ENCODE peak calls at places on chromosomes 1 and 21, in five cellular contexts. One of them, this sample, is unnamed.
A peak's percentile ranks its signal among the peaks of the same experiment; 100 is the strongest.

GRCh38 chr1:183685112-183685713 is 32.1 kb upstream of the APOBEC4 start:
- DNase-seq in GM23338: peak; percentile 87
- DNase-seq in hepatocyte: peak; percentile 77
- DNase-seq in neural progenitor cell: peak; percentile 65
- DNase-seq in OCI-LY7: peak; percentile 69
- DNase-seq in this sample: peak; percentile 82

GRCh38 chr1:23394176-23394575 is 24.5 kb upstream of the ZNF436 start:
- DNase-seq in GM23338: no peak
- DNase-seq in hepatocyte: peak; percentile 72
- DNase-seq in neural progenitor cell: no peak
- DNase-seq in OCI-LY7: no peak
- DNase-seq in this sample: no peak

GRCh38 chr1:172149377-172149776 is 271.1 kb upstream of the C1orf105 start:
- DNase-seq in GM23338: no peak
- DNase-seq in hepatocyte: no peak
- DNase-seq in neural progenitor cell: no peak
- DNase-seq in OCI-LY7: no peak
- DNase-seq in this sample: no peak

GRCh38 chr1:154972517-154973343 is 1.8 kb upstream of the CKS1B start:
- DNase-seq in GM23338: peak; percentile 98
- DNase-seq in hepatocyte: peak; percentile 92
- DNase-seq in neural progenitor cell: peak; percentile 94
- DNase-seq in OCI-LY7: no peak
- DNase-seq in this sample: no peak

GRCh38 chr1:232422901-232423300 is 207.0 kb downstream of the SIPA1L2 start:
- DNase-seq in GM23338: no peak
- DNase-seq in hepatocyte: no peak
- DNase-seq in neural progenitor cell: no peak
- DNase-seq in OCI-LY7: no peak
- DNase-seq in this sample: no peak

GRCh38 chr1:31809698-31810097 is 6.1 kb downstream of the SPOCD1 start:
- DNase-seq in GM23338: no peak
- DNase-seq in hepatocyte: no peak
- DNase-seq in neural progenitor cell: no peak
- DNase-seq in OCI-LY7: no peak
- DNase-seq in this sample: no peak

GRCh38 chr1:115409097-115409852 is 71.2 kb upstream of the NGF start:
- DNase-seq in GM23338: no peak
- DNase-seq in hepatocyte: no peak
- DNase-seq in neural progenitor cell: no peak
- DNase-seq in OCI-LY7: no peak
- DNase-seq in this sample: no peak

GRCh38 chr1:201268604-201269151 is 14.6 kb upstream of the PKP1 start:
- DNase-seq in GM23338: no peak
- DNase-seq in hepatocyte: peak; percentile 83
- DNase-seq in neural progenitor cell: peak; percentile 64
- DNase-seq in OCI-LY7: no peak
- DNase-seq in this sample: no peak

GRCh38 chr1:177088974-177089373 is 75.5 kb downstream of the ASTN1 start:
- DNase-seq in GM23338: no peak
- DNase-seq in hepatocyte: no peak
- DNase-seq in neural progenitor cell: peak; percentile 24
- DNase-seq in OCI-LY7: no peak
- DNase-seq in this sample: no peak

GRCh38 chr1:31690921-31691320 is 12.9 kb downstream of the COL16A1 start:
- DNase-seq in GM23338: no peak
- DNase-seq in hepatocyte: no peak
- DNase-seq in neural progenitor cell: no peak
- DNase-seq in OCI-LY7: no peak
- DNase-seq in this sample: no peak

GRCh38 chr1:226172589-226172988 is 14.0 kb downstream of the ACBD3 start:
- DNase-seq in GM23338: no peak
- DNase-seq in hepatocyte: no peak
- DNase-seq in neural progenitor cell: no peak
- DNase-seq in OCI-LY7: no peak
- DNase-seq in this sample: no peak

GRCh38 chr1:174406421-174406820 is 41.3 kb upstream of the GPR52 start:
- DNase-seq in GM23338: no peak
- DNase-seq in hepatocyte: no peak
- DNase-seq in neural progenitor cell: no peak
- DNase-seq in OCI-LY7: no peak
- DNase-seq in this sample: no peak

GRCh38 chr1:228268891-228269285 is 61.0 kb downstream of the OBSCN start:
- DNase-seq in GM23338: no peak
- DNase-seq in hepatocyte: no peak
- DNase-seq in neural progenitor cell: no peak
- DNase-seq in OCI-LY7: no peak
- DNase-seq in this sample: no peak

GRCh38 chr1:24003331-24003972 is 23.3 kb upstream of the SRSF10 start:
- DNase-seq in GM23338: peak; percentile 59
- DNase-seq in hepatocyte: peak; percentile 17
- DNase-seq in neural progenitor cell: peak; percentile 47
- DNase-seq in OCI-LY7: peak; percentile 25
- DNase-seq in this sample: no peak

GRCh38 chr1:19124273-19124672 is 85.8 kb downstream of the UBR4 start:
- DNase-seq in GM23338: no peak
- DNase-seq in hepatocyte: no peak
- DNase-seq in neural progenitor cell: no peak
- DNase-seq in OCI-LY7: no peak
- DNase-seq in this sample: no peak

GRCh38 chr1:232904131-232904530 is 46.3 kb upstream of the NTPCR start:
- DNase-seq in GM23338: no peak
- DNase-seq in hepatocyte: no peak
- DNase-seq in neural progenitor cell: no peak
- DNase-seq in OCI-LY7: no peak
- DNase-seq in this sample: no peak

GRCh38 chr1:200107004-200107470 is 79.5 kb downstream of the NR5A2 start:
- DNase-seq in GM23338: no peak
- DNase-seq in hepatocyte: no peak
- DNase-seq in neural progenitor cell: no peak
- DNase-seq in OCI-LY7: peak; percentile 25
- DNase-seq in this sample: no peak

GRCh38 chr1:246790364-246790763 is 66.2 kb downstream of the SCCPDH start:
- DNase-seq in GM23338: no peak
- DNase-seq in hepatocyte: no peak
- DNase-seq in neural progenitor cell: no peak
- DNase-seq in OCI-LY7: no peak
- DNase-seq in this sample: no peak

GRCh38 chr1:38026592-38027200 is 14.2 kb downstream of the UTP11 start:
- DNase-seq in GM23338: peak; percentile 79
- DNase-seq in hepatocyte: peak; percentile 77
- DNase-seq in neural progenitor cell: peak; percentile 80
- DNase-seq in OCI-LY7: peak; percentile 27
- DNase-seq in this sample: peak; percentile 64

GRCh38 chr1:234230414-234230862 is 142.8 kb upstream of the COA6 start:
- DNase-seq in GM23338: no peak
- DNase-seq in hepatocyte: no peak
- DNase-seq in neural progenitor cell: no peak
- DNase-seq in OCI-LY7: no peak
- DNase-seq in this sample: no peak

GRCh38 chr21:44711327-44712202 is at the start of gene TSPEAR:
- DNase-seq in GM23338: peak; percentile 57
- DNase-seq in hepatocyte: peak; percentile 46
- DNase-seq in neural progenitor cell: peak; percentile 49
- DNase-seq in OCI-LY7: no peak
- DNase-seq in this sample: no peak

GRCh38 chr1:68481041-68481440 is 15.8 kb downstream of the DEPDC1 start:
- DNase-seq in GM23338: no peak
- DNase-seq in hepatocyte: no peak
- DNase-seq in neural progenitor cell: no peak
- DNase-seq in OCI-LY7: no peak
- DNase-seq in this sample: no peak

GRCh38 chr21:15638856-15639549 is 90.8 kb upstream of the USP25 start:
- DNase-seq in GM23338: no peak
- DNase-seq in hepatocyte: peak; percentile 55
- DNase-seq in neural progenitor cell: no peak
- DNase-seq in OCI-LY7: no peak
- DNase-seq in this sample: no peak

DNA sequence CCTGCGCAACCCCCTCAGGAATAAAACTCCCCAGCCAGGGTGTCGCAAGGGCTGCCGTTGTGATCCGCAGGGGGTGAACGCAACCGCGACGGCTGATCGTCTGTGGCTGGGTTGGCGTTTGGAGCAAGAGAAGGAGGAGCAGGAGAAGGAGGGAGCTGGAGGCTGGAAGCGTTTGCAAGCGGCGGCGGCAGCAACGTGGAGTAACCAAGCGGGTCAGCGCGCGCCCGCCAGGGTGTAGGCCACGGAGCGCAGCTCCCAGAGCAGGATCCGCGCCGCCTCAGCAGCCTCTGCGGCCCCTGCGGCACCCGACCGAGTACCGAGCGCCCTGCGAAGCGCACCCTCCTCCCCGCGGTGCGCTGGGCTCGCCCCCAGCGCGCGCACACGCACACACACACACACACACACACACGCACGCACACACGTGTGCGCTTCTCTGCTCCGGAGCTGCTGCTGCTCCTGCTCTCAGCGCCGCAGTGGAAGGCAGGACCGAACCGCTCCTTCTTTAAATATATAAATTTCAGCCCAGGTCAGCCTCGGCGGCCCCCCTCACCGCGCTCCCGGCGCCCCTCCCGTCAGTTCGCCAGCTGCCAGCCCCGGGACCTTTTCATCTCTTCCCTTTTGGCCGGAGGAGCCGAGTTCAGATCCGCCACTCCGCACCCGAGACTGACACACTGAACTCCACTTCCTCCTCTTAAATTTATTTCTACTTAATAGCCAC is 696 bp downstream of the TGFB2 start:
- DNase-seq in GM23338: peak; percentile 72
- DNase-seq in hepatocyte: peak; percentile 80
- DNase-seq in neural progenitor cell: peak; percentile 80
- DNase-seq in OCI-LY7: peak; percentile 11
- DNase-seq in this sample: peak; percentile 77
- TF ChIP-seq EZH2phosphoT487 in GM23338: no peak
- TF ChIP-seq EZH2phosphoT487 in hepatocyte: no peak
- TF ChIP-seq EZH2phosphoT487 in neural progenitor cell: no peak
- TF ChIP-seq EZH2phosphoT487 in OCI-LY7: no peak
- TF ChIP-seq EZH2phosphoT487 in this sample: no peak

GRCh38 chr1:222643937-222644648 is 26.2 kb downstream of the MIA3 start:
- DNase-seq in GM23338: peak; percentile 99
- DNase-seq in hepatocyte: peak; percentile 99
- DNase-seq in neural progenitor cell: peak; percentile 96
- DNase-seq in OCI-LY7: peak; percentile 96
- DNase-seq in this sample: peak; percentile 100

GRCh38 chr1:222642468-222642867 is 24.6 kb downstream of the MIA3 start:
- DNase-seq in GM23338: no peak
- DNase-seq in hepatocyte: no peak
- DNase-seq in neural progenitor cell: no peak
- DNase-seq in OCI-LY7: no peak
- DNase-seq in this sample: no peak

GRCh38 chr1:222643603-222643936 is 25.7 kb downstream of the MIA3 start:
- DNase-seq in GM23338: no peak
- DNase-seq in hepatocyte: no peak
- DNase-seq in neural progenitor cell: no peak
- DNase-seq in OCI-LY7: no peak
- DNase-seq in this sample: peak; percentile 54

GRCh38 chr1:222641269-222641948 is 23.5 kb downstream of the MIA3 start:
- DNase-seq in GM23338: peak; percentile 1
- DNase-seq in hepatocyte: no peak
- DNase-seq in neural progenitor cell: no peak
- DNase-seq in OCI-LY7: no peak
- DNase-seq in this sample: no peak

DNA sequence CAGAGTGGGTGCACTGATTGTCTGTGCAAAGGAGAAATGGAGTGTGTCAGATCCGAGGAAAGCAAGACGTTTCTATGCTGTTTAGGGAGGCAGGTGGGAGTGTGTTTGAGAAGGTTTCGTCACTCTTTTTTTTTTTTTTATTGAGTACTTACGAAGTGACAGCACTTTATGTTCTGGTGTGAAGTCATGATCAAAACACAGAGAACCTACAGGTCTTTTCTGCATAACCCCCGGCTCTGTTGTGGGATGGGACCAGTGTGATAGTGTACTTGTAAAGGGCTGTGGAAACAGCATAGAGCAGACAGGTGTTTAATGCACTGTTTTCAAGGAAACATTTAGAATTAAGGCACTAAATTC is 26.7 kb downstream of the MIA3 start:
- DNase-seq in GM23338: no peak
- DNase-seq in hepatocyte: no peak
- DNase-seq in neural progenitor cell: no peak
- DNase-seq in OCI-LY7: no peak
- DNase-seq in this sample: no peak
- TF ChIP-seq EZH2phosphoT487 in GM23338: no peak
- TF ChIP-seq EZH2phosphoT487 in hepatocyte: no peak
- TF ChIP-seq EZH2phosphoT487 in neural progenitor cell: no peak
- TF ChIP-seq EZH2phosphoT487 in OCI-LY7: no peak
- TF ChIP-seq EZH2phosphoT487 in this sample: no peak

DNA sequence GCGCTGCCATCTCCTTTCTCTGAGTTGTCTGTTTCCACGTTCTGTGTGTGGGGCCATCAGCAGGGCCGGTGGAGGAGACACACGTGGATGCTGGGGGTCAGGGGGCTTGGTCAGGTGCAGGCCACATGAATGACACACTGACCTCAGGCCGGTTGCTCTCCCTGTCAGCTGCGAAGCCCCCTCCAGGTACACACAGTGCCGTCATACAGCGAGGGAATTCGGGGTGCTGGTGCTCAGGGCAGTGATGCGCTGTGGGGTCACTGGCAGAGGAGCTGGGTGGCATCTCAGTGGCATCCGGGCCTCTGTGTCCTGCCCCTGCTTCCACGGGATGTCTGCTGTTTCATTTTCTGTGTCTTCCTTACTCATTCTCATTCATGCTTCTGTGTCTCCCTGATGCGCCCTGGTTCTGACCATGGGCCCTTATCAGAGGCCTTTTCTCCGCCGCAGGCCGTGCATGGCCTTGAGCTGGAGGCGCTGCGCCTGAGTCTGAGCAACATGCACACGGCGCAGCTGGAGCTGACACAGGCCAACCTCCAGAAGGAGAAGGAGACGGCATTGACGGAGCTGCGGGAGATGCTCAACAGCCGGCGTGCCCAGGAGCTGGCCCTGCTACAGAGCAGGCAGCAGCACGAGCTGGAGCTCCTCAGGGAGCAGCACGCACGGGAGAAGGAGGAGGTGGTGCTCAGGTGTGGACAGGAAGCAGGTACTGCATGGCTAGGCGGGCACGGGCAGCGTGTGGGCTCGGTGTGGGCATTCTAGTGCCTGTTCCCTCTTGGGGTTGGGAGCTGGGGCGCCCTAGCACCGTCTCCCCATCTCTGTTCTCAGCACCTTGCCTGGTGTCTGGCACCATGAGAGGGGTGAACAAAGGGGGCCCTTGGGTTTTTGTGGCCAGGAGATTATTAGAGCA is 22.6 kb downstream of the PCNT start:
- DNase-seq in GM23338: no peak
- DNase-seq in hepatocyte: no peak
- DNase-seq in neural progenitor cell: no peak
- DNase-seq in OCI-LY7: no peak
- DNase-seq in this sample: no peak
- TF ChIP-seq EZH2phosphoT487 in GM23338: no peak
- TF ChIP-seq EZH2phosphoT487 in hepatocyte: no peak
- TF ChIP-seq EZH2phosphoT487 in neural progenitor cell: no peak
- TF ChIP-seq EZH2phosphoT487 in OCI-LY7: no peak
- TF ChIP-seq EZH2phosphoT487 in this sample: no peak

GRCh38 chr1:84907095-84907827 is 14.3 kb upstream of the LPAR3 start:
- DNase-seq in GM23338: peak; percentile 53
- DNase-seq in hepatocyte: no peak
- DNase-seq in neural progenitor cell: no peak
- DNase-seq in OCI-LY7: no peak
- DNase-seq in this sample: no peak

GRCh38 chr1:84916897-84917296 is 23.9 kb upstream of the LPAR3 start:
- DNase-seq in GM23338: no peak
- DNase-seq in hepatocyte: no peak
- DNase-seq in neural progenitor cell: no peak
- DNase-seq in OCI-LY7: no peak
- DNase-seq in this sample: no peak

GRCh38 chr1:84918706-84919105 is 25.7 kb upstream of the LPAR3 start:
- DNase-seq in GM23338: no peak
- DNase-seq in hepatocyte: no peak
- DNase-seq in neural progenitor cell: no peak
- DNase-seq in OCI-LY7: no peak
- DNase-seq in this sample: no peak

GRCh38 chr1:84913025-84913892 is 20.3 kb upstream of the LPAR3 start:
- DNase-seq in GM23338: no peak
- DNase-seq in hepatocyte: peak; percentile 74
- DNase-seq in neural progenitor cell: no peak
- DNase-seq in OCI-LY7: no peak
- DNase-seq in this sample: no peak
- TF ChIP-seq EZH2phosphoT487 in GM23338: no peak
- TF ChIP-seq EZH2phosphoT487 in hepatocyte: peak; percentile 39
- TF ChIP-seq EZH2phosphoT487 in neural progenitor cell: no peak
- TF ChIP-seq EZH2phosphoT487 in OCI-LY7: no peak
- TF ChIP-seq EZH2phosphoT487 in this sample: no peak

This sample was measured in MM.1S.